ENCODE peak calls at places on chromosomes 5 and 9, in six cellular contexts. One of them, this sample, is unnamed.

GRCh38 chr5:158819840-158820620 is 279.7 kb downstream of the EBF1 start:
- DNase-seq in spleen: no peak
- DNase-seq in transverse colon: no peak
- DNase-seq in K562: no peak
- DNase-seq in breast epithelium: no peak
- DNase-seq in HCT116: no peak
- DNase-seq in this sample: no peak

GRCh38 chr9:106925392-106925791 is 62.4 kb downstream of the ZNF462 start:
- DNase-seq in K562: no peak
- DNase-seq in HCT116: no peak
- DNase-seq in breast epithelium: no peak
- DNase-seq in transverse colon: no peak
- DNase-seq in spleen: no peak
- DNase-seq in this sample: no peak

GRCh38 chr5:135308752-135309151 is 90.3 kb downstream of the MACROH2A1 start:
- DNase-seq in breast epithelium: no peak
- DNase-seq in K562: no peak
- DNase-seq in transverse colon: no peak
- DNase-seq in spleen: no peak
- DNase-seq in HCT116: no peak
- DNase-seq in this sample: peak

GRCh38 chr5:142141463-142141862 is 32.9 kb downstream of the NDFIP1 start:
- DNase-seq in breast epithelium: no peak
- DNase-seq in HCT116: no peak
- DNase-seq in spleen: no peak
- DNase-seq in K562: no peak
- DNase-seq in transverse colon: no peak
- DNase-seq in this sample: no peak

GRCh38 chr9:20225841-20226240 is 396.5 kb downstream of the MLLT3 start:
- DNase-seq in breast epithelium: no peak
- DNase-seq in K562: no peak
- DNase-seq in spleen: no peak
- DNase-seq in transverse colon: no peak
- DNase-seq in HCT116: no peak
- DNase-seq in this sample: no peak

GRCh38 chr5:142439208-142439607 is 114.4 kb upstream of the SPRY4 start:
- DNase-seq in transverse colon: no peak
- DNase-seq in spleen: no peak
- DNase-seq in K562: no peak
- DNase-seq in breast epithelium: no peak
- DNase-seq in HCT116: no peak
- DNase-seq in this sample: no peak

GRCh38 chr9:26166537-26166936 is 488.3 kb upstream of the TUSC1 start:
- DNase-seq in transverse colon: no peak
- DNase-seq in K562: no peak
- DNase-seq in spleen: no peak
- DNase-seq in breast epithelium: no peak
- DNase-seq in HCT116: no peak
- DNase-seq in this sample: no peak

GRCh38 chr5:130323804-130324454 is 419.7 kb downstream of the CHSY3 start:
- DNase-seq in K562: no peak
- DNase-seq in breast epithelium: no peak
- DNase-seq in transverse colon: no peak
- DNase-seq in spleen: no peak
- DNase-seq in HCT116: no peak
- DNase-seq in this sample: no peak

GRCh38 chr5:157459715-157460599 is at the start of gene NIPAL4:
- DNase-seq in breast epithelium: no peak
- DNase-seq in HCT116: no peak
- DNase-seq in spleen: peak
- DNase-seq in K562: no peak
- DNase-seq in transverse colon: peak
- DNase-seq in this sample: no peak

GRCh38 chr9:11328326-11328725 is 715.5 kb upstream of the PTPRD start:
- DNase-seq in HCT116: no peak
- DNase-seq in K562: no peak
- DNase-seq in spleen: no peak
- DNase-seq in transverse colon: no peak
- DNase-seq in breast epithelium: no peak
- DNase-seq in this sample: no peak

GRCh38 chr9:70673844-70674243 is 259.4 kb upstream of the KLF9 start:
- DNase-seq in transverse colon: no peak
- DNase-seq in breast epithelium: no peak
- DNase-seq in HCT116: no peak
- DNase-seq in spleen: no peak
- DNase-seq in K562: no peak
- DNase-seq in this sample: no peak

GRCh38 chr9:124285903-124286291 is 28.1 kb downstream of the NEK6 start:
- DNase-seq in K562: peak
- DNase-seq in breast epithelium: no peak
- DNase-seq in spleen: peak
- DNase-seq in transverse colon: peak
- DNase-seq in HCT116: no peak
- DNase-seq in this sample: no peak

GRCh38 chr9:99660191-99660636 is 161.5 kb upstream of the NR4A3 start:
- DNase-seq in breast epithelium: no peak
- DNase-seq in transverse colon: no peak
- DNase-seq in spleen: no peak
- DNase-seq in HCT116: no peak
- DNase-seq in K562: no peak
- DNase-seq in this sample: no peak

GRCh38 chr9:97907051-97907450 is 15.2 kb downstream of the TRMO start:
- DNase-seq in breast epithelium: no peak
- DNase-seq in HCT116: no peak
- DNase-seq in K562: no peak
- DNase-seq in transverse colon: no peak
- DNase-seq in spleen: peak
- DNase-seq in this sample: no peak

GRCh38 chr5:103013933-103014552 is 105.9 kb downstream of the GIN1 start:
- DNase-seq in transverse colon: no peak
- DNase-seq in K562: no peak
- DNase-seq in breast epithelium: no peak
- DNase-seq in HCT116: no peak
- DNase-seq in spleen: no peak
- DNase-seq in this sample: no peak

GRCh38 chr5:53095931-53096525 is 13.5 kb downstream of the MOCS2 start:
- DNase-seq in K562: peak
- DNase-seq in breast epithelium: peak
- DNase-seq in spleen: no peak
- DNase-seq in transverse colon: peak
- DNase-seq in HCT116: peak
- DNase-seq in this sample: peak

GRCh38 chr5:10283927-10284635 is 23.6 kb downstream of the CMBL start:
- DNase-seq in spleen: peak
- DNase-seq in transverse colon: peak
- DNase-seq in HCT116: peak
- DNase-seq in K562: peak
- DNase-seq in breast epithelium: peak
- DNase-seq in this sample: peak

GRCh38 chr5:124154714-124155113 is 591.7 kb downstream of the ZNF608 start:
- DNase-seq in breast epithelium: no peak
- DNase-seq in K562: no peak
- DNase-seq in transverse colon: no peak
- DNase-seq in spleen: no peak
- DNase-seq in HCT116: no peak
- DNase-seq in this sample: no peak

GRCh38 chr9:33044677-33045282 is 19.7 kb downstream of the DNAJA1 start:
- DNase-seq in K562: no peak
- DNase-seq in spleen: no peak
- DNase-seq in breast epithelium: no peak
- DNase-seq in transverse colon: peak
- DNase-seq in HCT116: no peak
- DNase-seq in this sample: peak

GRCh38 chr9:76552751-76553150 is 93.8 kb downstream of the GCNT1 start:
- DNase-seq in transverse colon: no peak
- DNase-seq in K562: peak
- DNase-seq in breast epithelium: no peak
- DNase-seq in HCT116: no peak
- DNase-seq in spleen: no peak
- DNase-seq in this sample: no peak

GRCh38 chr5:148386041-148386440 is 2.3 kb downstream of the FBXO38 start:
- DNase-seq in transverse colon: no peak
- DNase-seq in spleen: no peak
- DNase-seq in breast epithelium: no peak
- DNase-seq in K562: no peak
- DNase-seq in HCT116: no peak
- DNase-seq in this sample: no peak

GRCh38 chr9:93456022-93456421 is 2.6 kb upstream of the FAM120AOS start:
- DNase-seq in spleen: no peak
- DNase-seq in transverse colon: no peak
- DNase-seq in K562: no peak
- DNase-seq in HCT116: no peak
- DNase-seq in breast epithelium: no peak
- DNase-seq in this sample: no peak

GRCh38 chr9:93452710-93453046 is 703 bp downstream of the FAM120AOS start:
- DNase-seq in spleen: peak
- DNase-seq in transverse colon: peak
- DNase-seq in breast epithelium: no peak
- DNase-seq in HCT116: no peak
- DNase-seq in K562: no peak
- DNase-seq in this sample: peak

GRCh38 chr9:93451762-93452709 is 551 bp downstream of the FAM120A start:
- DNase-seq in spleen: peak
- DNase-seq in K562: peak
- DNase-seq in breast epithelium: no peak
- DNase-seq in HCT116: no peak
- DNase-seq in transverse colon: peak
- DNase-seq in this sample: peak

GRCh38 chr9:93450817-93451761 is at the start of gene FAM120A:
- DNase-seq in breast epithelium: peak
- DNase-seq in transverse colon: peak
- DNase-seq in K562: peak
- DNase-seq in HCT116: peak
- DNase-seq in spleen: peak
- DNase-seq in this sample: peak

DNA sequence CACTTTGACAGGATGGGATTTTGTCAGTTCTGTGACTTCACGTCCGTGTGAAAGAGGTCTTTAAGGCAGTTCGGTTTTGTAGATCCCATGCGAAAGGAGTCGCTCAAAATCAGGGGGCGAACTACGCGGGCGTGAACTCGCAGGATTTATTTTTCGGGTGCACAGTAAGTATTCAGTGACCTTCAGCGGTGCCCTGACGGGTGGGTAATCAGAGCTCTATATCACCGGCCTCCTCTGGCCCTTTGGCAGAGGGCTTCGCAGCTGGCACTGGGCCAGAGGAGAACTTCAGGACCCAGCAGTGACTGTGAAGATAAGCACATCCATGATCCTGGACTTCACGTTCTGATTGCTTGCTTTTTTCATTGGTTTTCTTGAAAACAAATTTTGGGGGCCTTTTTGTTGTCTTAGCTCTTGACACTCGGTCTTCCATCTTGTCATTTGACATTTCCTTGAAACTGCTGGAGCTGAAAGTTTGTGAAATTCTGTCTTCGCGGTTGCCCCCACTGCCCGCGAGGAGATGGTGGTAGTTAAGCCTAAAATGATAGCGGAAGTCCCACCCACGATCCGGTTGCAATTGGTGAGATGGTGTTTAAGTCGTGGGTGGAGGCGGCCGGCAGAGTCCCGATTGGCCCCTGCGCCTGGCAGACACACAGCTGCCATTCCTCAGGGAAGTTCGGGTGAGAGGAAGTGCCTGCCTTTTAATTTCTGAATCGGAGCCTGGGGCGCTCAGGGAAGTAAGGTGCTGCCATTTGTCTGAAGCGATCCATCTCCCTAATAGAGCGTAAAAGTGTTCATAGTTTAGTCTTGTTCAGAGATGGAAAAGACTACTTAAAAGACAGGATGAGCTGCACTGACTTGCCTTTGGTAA is at the start of gene FAM120AOS:
- DNase-seq in transverse colon: peak
- DNase-seq in breast epithelium: peak
- DNase-seq in spleen: peak
- DNase-seq in HCT116: peak
- DNase-seq in K562: peak
- DNase-seq in this sample: peak
- TF ChIP-seq POLR2AphosphoS5 in transverse colon: peak
- TF ChIP-seq POLR2AphosphoS5 in breast epithelium: peak
- TF ChIP-seq POLR2AphosphoS5 in spleen: peak
- TF ChIP-seq POLR2AphosphoS5 in HCT116: peak
- TF ChIP-seq POLR2AphosphoS5 in K562: peak
- TF ChIP-seq POLR2AphosphoS5 in this sample: peak

GRCh38 chr5:95124101-95124500 is 160.8 kb downstream of the MCTP1 start:
- DNase-seq in K562: no peak
- DNase-seq in spleen: no peak
- DNase-seq in HCT116: no peak
- DNase-seq in transverse colon: no peak
- DNase-seq in breast epithelium: no peak
- DNase-seq in this sample: no peak
- TF ChIP-seq POLR2A in K562: no peak
- TF ChIP-seq POLR2A in spleen: no peak
- TF ChIP-seq POLR2A in HCT116: no peak
- TF ChIP-seq POLR2A in transverse colon: no peak
- TF ChIP-seq POLR2A in breast epithelium: no peak
- TF ChIP-seq POLR2A in this sample: no peak

GRCh38 chr9:22379272-22379671 is 67.4 kb upstream of the DMRTA1 start:
- DNase-seq in transverse colon: no peak
- DNase-seq in breast epithelium: no peak
- DNase-seq in spleen: no peak
- DNase-seq in HCT116: no peak
- DNase-seq in K562: no peak
- DNase-seq in this sample: no peak

DNA sequence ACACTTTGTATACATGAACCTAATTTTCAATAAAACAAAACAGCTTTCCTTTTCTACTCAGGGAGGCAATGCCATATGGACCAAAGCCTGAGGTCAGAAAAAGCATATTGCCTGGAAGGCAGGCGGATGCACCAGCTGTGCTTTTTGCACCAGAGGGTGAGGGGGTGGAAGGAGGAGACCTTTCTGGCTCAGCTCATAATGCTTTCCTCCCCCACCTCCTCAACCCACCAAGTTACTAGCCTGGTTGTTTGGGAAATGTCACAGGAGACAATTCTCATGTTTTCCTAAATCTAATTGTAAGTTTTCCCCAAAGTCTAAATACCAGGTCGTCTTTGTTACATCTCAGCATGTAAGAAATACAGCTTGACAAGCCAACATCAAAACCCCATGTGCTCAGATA is 72.6 kb upstream of the DMRTA1 start:
- DNase-seq in transverse colon: no peak
- DNase-seq in spleen: no peak
- DNase-seq in HCT116: no peak
- DNase-seq in K562: no peak
- DNase-seq in breast epithelium: no peak
- DNase-seq in this sample: no peak
- TF ChIP-seq POLR2AphosphoS5 in transverse colon: no peak
- TF ChIP-seq POLR2AphosphoS5 in spleen: no peak
- TF ChIP-seq POLR2AphosphoS5 in HCT116: no peak
- TF ChIP-seq POLR2AphosphoS5 in K562: no peak
- TF ChIP-seq POLR2AphosphoS5 in breast epithelium: no peak
- TF ChIP-seq POLR2AphosphoS5 in this sample: no peak

DNA sequence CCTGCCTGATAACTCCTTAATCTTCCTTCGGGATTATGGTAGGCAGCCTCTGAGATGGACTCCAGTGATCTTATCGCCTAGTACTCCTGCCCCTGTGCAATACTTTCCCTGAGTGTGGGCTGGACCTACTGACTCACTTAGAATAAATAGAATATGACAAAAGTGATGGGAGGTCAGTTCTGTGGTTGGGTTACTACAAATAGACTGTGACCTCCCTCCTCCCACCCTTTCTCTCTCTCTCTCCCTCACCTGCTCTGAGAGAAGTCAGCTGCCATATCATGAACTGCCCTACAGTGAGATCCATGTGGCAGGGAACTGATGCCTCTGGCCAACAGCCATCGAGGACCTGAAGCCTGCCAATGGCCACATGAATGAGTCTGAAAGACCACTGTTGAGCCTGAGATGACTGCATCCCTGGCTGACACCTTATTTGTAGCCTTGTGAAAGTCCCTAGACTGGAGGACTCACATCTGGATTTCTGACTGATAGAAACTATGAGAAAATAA is 31.7 kb downstream of the NRG2 start:
- DNase-seq in K562: no peak
- DNase-seq in transverse colon: no peak
- DNase-seq in HCT116: no peak
- DNase-seq in breast epithelium: no peak
- DNase-seq in spleen: no peak
- DNase-seq in this sample: no peak
- TF ChIP-seq POLR2A in K562: no peak
- TF ChIP-seq POLR2A in transverse colon: no peak
- TF ChIP-seq POLR2A in HCT116: no peak
- TF ChIP-seq POLR2A in breast epithelium: no peak
- TF ChIP-seq POLR2A in spleen: no peak
- TF ChIP-seq POLR2A in this sample: no peak